ENCODE peak calls at places on chromosomes 6 and 20, in nine cellular contexts. W is AG10803; Y is NCI-H460; J is smooth muscle cell of the brain vasculature; M is activated CD4-positive, alpha-beta memory T cell treated with anti-CD3 and anti-CD28 coated beads, Interleukin-2, amount 10 ng/mL, durations not matched to agents 7 days and 5 days; O is activated naive CD8-positive, alpha-beta T cell treated with anti-CD3 and anti-CD28 coated beads, Interleukin-2, amount 50 U/mL, for 16 hours; H is RPMI7951; B is HFFc6; K is mesothelial cell of epicardium. A is an unnamed sample.

GRCh38 chr6:89311853-89312531 is 3.1 kb downstream of the GABRR2 start:
- DNase-seq in M (no peak), K (no peak), J (peak; percentile 29), B (peak; percentile 66), W (peak; percentile 72), H (peak; percentile 85), Y (no peak), O (no peak), A (peak; percentile 67)

GRCh38 chr20:47396762-47397476 is 40.4 kb upstream of the ZMYND8 start:
- DNase-seq in K (no peak), M (no peak), Y (no peak), B (no peak), H (peak; percentile 55), J (no peak), O (no peak), W (peak; percentile 22), A (peak; percentile 26)

GRCh38 chr6:4575724-4576123 is 200.5 kb upstream of the CDYL start:
- DNase-seq in B (no peak), K (no peak), M (no peak), H (peak; percentile 15), O (no peak), J (no peak), W (no peak), Y (no peak), A (peak; percentile 52)

GRCh38 chr6:73738367-73739028 is 42.5 kb downstream of the CD109 start:
- DNase-seq in W (peak; percentile 26), K (no peak), H (no peak), Y (no peak), B (no peak), M (no peak), J (no peak), O (no peak), A (no peak)

GRCh38 chr6:158847786-158848185 is 28.6 kb upstream of the EZR start:
- DNase-seq in H (no peak), W (no peak), B (no peak), Y (no peak), K (no peak), M (no peak), O (no peak), J (no peak), A (no peak)

GRCh38 chr20:32664352-32665159 is 9.2 kb downstream of the C20orf203 start:
- DNase-seq in O (no peak), K (no peak), W (no peak), B (no peak), Y (no peak), M (no peak), H (no peak), J (no peak), A (no peak)

GRCh38 chr6:152078804-152079203 is 271.3 kb downstream of the ESR1 start:
- DNase-seq in H (no peak), O (no peak), Y (no peak), W (no peak), J (no peak), K (no peak), M (no peak), B (no peak), A (no peak)

GRCh38 chr6:168128631-168129291 is 49.7 kb upstream of the FRMD1 start:
- DNase-seq in M (no peak), B (no peak), J (no peak), K (no peak), O (no peak), Y (no peak), W (no peak), H (no peak), A (no peak)

GRCh38 chr6:146913842-146914562 is 290.2 kb upstream of the STXBP5 start:
- DNase-seq in O (no peak), W (peak; percentile 99), H (peak; percentile 99), J (peak; percentile 93), Y (peak; percentile 85), B (peak; percentile 99), M (peak; percentile 17), K (peak; percentile 47), A (peak; percentile 99)

GRCh38 chr6:73774311-73774766 is 78.3 kb downstream of the CD109 start:
- DNase-seq in W (peak; percentile 79), B (peak; percentile 93), H (peak; percentile 97), J (peak; percentile 97), O (no peak), Y (peak; percentile 69), K (no peak), M (no peak), A (peak; percentile 94)

GRCh38 chr6:10194816-10195639 is 219.8 kb downstream of the TFAP2A start:
- DNase-seq in H (no peak), M (no peak), Y (no peak), J (no peak), O (no peak), B (peak; percentile 15), W (no peak), K (no peak), A (peak; percentile 10)

GRCh38 chr6:33812669-33813068 is 8.9 kb upstream of the MLN start:
- DNase-seq in J (no peak), Y (no peak), B (peak; percentile 35), H (peak; percentile 56), K (peak; percentile 58), M (peak; percentile 53), O (no peak), W (peak; percentile 31), A (peak; percentile 65)

A was measured in ELR.